ENCODE peak calls at places on chromosomes 11 and 22, in seven cellular contexts. P, J, A, R, O, V and I are unnamed samples.

GRCh38 chr11:1356007-1356435 is 33.7 kb upstream of the BRSK2 start:
- DNase-seq in R (no peak), A (no peak), V (no peak), P (no peak), O (no peak), J (no peak), I (no peak)

GRCh38 chr22:37633693-37634504 is 5.6 kb upstream of the SH3BP1 start:
- DNase-seq in R (no peak), J (peak), O (peak), P (peak), A (peak), V (peak), I (peak)

GRCh38 chr11:127943763-127944162 is 643.6 kb downstream of the ETS1 start:
- DNase-seq in O (no peak), J (no peak), A (no peak), R (peak), P (no peak), V (no peak), I (no peak)

GRCh38 chr11:116808262-116809175 is 14.6 kb downstream of the APOA4 start:
- DNase-seq in R (peak), O (no peak), J (no peak), V (peak), P (no peak), A (peak), I (no peak)

GRCh38 chr11:14320020-14320419 is 39.0 kb downstream of the RRAS2 start:
- DNase-seq in P (no peak), O (no peak), V (no peak), J (no peak), A (no peak), R (no peak), I (no peak)

GRCh38 chr22:35446365-35446764 is 46.4 kb downstream of the MCM5 start:
- DNase-seq in J (no peak), A (peak), R (peak), P (no peak), O (no peak), V (peak), I (no peak)

GRCh38 chr11:92627615-92628201 is 341.7 kb upstream of the MTNR1B start:
- DNase-seq in P (no peak), O (no peak), V (no peak), R (no peak), J (no peak), A (no peak), I (no peak)

GRCh38 chr11:33703234-33703633 is 2.6 kb upstream of the C11orf91 start:
- DNase-seq in P (no peak), A (no peak), J (no peak), V (no peak), O (no peak), R (no peak), I (no peak)

GRCh38 chr11:113729456-113729855 is 23.3 kb upstream of the TMPRSS5 start:
- DNase-seq in V (no peak), J (peak), R (peak), A (no peak), P (no peak), O (no peak), I (no peak)